ENCODE peak calls at places on chromosomes 1 and 21, in five cellular contexts. One of them, this sample, is unnamed.

GRCh38 chr1:57137980-57138379 is 172.2 kb upstream of the C8B start:
- DNase-seq in body of pancreas: no peak
- DNase-seq in H7: no peak
- DNase-seq in adipocyte: no peak
- DNase-seq in hepatocyte: no peak
- DNase-seq in this sample: no peak

GRCh38 chr1:54170961-54171460 is 18.2 kb upstream of the CDCP2 start:
- DNase-seq in body of pancreas: no peak
- DNase-seq in H7: no peak
- DNase-seq in adipocyte: no peak
- DNase-seq in hepatocyte: no peak
- DNase-seq in this sample: no peak

GRCh38 chr1:53416264-53416663 is 42.9 kb upstream of the DMRTB1 start:
- DNase-seq in adipocyte: no peak
- DNase-seq in H7: no peak
- DNase-seq in hepatocyte: no peak
- DNase-seq in body of pancreas: no peak
- DNase-seq in this sample: no peak

GRCh38 chr1:242201090-242201489 is 202.2 kb upstream of the MAP1LC3C start:
- DNase-seq in body of pancreas: no peak
- DNase-seq in H7: no peak
- DNase-seq in hepatocyte: no peak
- DNase-seq in adipocyte: no peak
- DNase-seq in this sample: no peak

GRCh38 chr1:2783435-2784397 is 17.8 kb downstream of the TTC34 start:
- DNase-seq in hepatocyte: no peak
- DNase-seq in body of pancreas: peak
- DNase-seq in adipocyte: no peak
- DNase-seq in H7: peak
- DNase-seq in this sample: no peak

GRCh38 chr1:52423771-52424170 is 19.4 kb downstream of the PRPF38A start:
- DNase-seq in hepatocyte: no peak
- DNase-seq in adipocyte: no peak
- DNase-seq in body of pancreas: no peak
- DNase-seq in H7: no peak
- DNase-seq in this sample: no peak

GRCh38 chr1:87358219-87358618 is 29.5 kb downstream of the LMO4 start:
- DNase-seq in H7: no peak
- DNase-seq in hepatocyte: no peak
- DNase-seq in adipocyte: no peak
- DNase-seq in body of pancreas: no peak
- DNase-seq in this sample: peak

GRCh38 chr1:160061376-160062100 is 8.4 kb downstream of the KCNJ10 start:
- DNase-seq in H7: peak
- DNase-seq in hepatocyte: no peak
- DNase-seq in body of pancreas: no peak
- DNase-seq in adipocyte: no peak
- DNase-seq in this sample: no peak

GRCh38 chr21:32096411-32096810 is 182.4 kb downstream of the MIS18A start:
- DNase-seq in H7: peak
- DNase-seq in body of pancreas: no peak
- DNase-seq in hepatocyte: no peak
- DNase-seq in adipocyte: no peak
- DNase-seq in this sample: no peak

GRCh38 chr1:24898152-24898908 is 31.7 kb downstream of the RUNX3 start:
- DNase-seq in body of pancreas: peak
- DNase-seq in H7: peak
- DNase-seq in hepatocyte: peak
- DNase-seq in adipocyte: peak
- DNase-seq in this sample: no peak

GRCh38 chr1:25204797-25205441 is 27.4 kb downstream of the SYF2 start:
- DNase-seq in body of pancreas: no peak
- DNase-seq in hepatocyte: peak
- DNase-seq in H7: peak
- DNase-seq in adipocyte: peak
- DNase-seq in this sample: peak

GRCh38 chr1:30332100-30333094 is 391.0 kb downstream of the MATN1 start:
- DNase-seq in H7: no peak
- DNase-seq in adipocyte: no peak
- DNase-seq in body of pancreas: no peak
- DNase-seq in hepatocyte: peak
- DNase-seq in this sample: no peak

GRCh38 chr1:39639333-39640130 is at the start of gene HEYL:
- DNase-seq in adipocyte: no peak
- DNase-seq in body of pancreas: peak
- DNase-seq in hepatocyte: peak
- DNase-seq in H7: peak
- DNase-seq in this sample: no peak

GRCh38 chr1:16348414-16349182 is 3.7 kb downstream of the FBXO42 start:
- DNase-seq in body of pancreas: no peak
- DNase-seq in H7: no peak
- DNase-seq in hepatocyte: no peak
- DNase-seq in adipocyte: peak
- DNase-seq in this sample: peak

GRCh38 chr1:27405074-27405473 is 12.7 kb downstream of the GPR3 start:
- DNase-seq in H7: peak
- DNase-seq in hepatocyte: no peak
- DNase-seq in body of pancreas: no peak
- DNase-seq in adipocyte: no peak
- DNase-seq in this sample: peak

GRCh38 chr1:27402349-27402754 is 9.9 kb downstream of the GPR3 start:
- DNase-seq in adipocyte: peak
- DNase-seq in body of pancreas: peak
- DNase-seq in hepatocyte: peak
- DNase-seq in H7: peak
- DNase-seq in this sample: no peak

GRCh38 chr1:27406354-27406665 is 13.9 kb downstream of the GPR3 start:
- DNase-seq in body of pancreas: no peak
- DNase-seq in adipocyte: no peak
- DNase-seq in H7: no peak
- DNase-seq in hepatocyte: no peak
- DNase-seq in this sample: no peak

GRCh38 chr1:27403065-27403726 is 10.8 kb downstream of the GPR3 start:
- DNase-seq in body of pancreas: peak
- DNase-seq in adipocyte: peak
- DNase-seq in H7: peak
- DNase-seq in hepatocyte: peak
- DNase-seq in this sample: peak

DNA sequence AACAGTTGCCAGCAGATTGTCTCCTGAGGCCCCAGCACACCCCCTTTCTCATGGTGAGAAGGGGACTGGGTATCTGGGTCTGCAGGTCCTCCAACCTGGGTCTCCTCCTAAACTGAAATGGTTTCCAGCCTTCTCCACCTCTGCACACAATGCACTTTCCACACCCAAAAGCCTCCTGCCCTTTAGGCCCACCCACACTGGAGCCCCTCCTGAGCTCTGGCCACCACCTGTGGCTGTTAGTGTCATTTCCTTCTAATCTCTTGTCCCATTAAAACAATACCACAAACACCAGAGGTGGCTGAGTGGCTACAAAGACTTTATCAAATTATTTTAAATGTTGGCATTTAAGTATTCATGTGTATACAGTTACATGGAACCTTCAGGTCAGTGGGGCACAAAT is 11.5 kb downstream of the GPR3 start:
- DNase-seq in hepatocyte: no peak
- DNase-seq in adipocyte: no peak
- DNase-seq in body of pancreas: no peak
- DNase-seq in H7: no peak
- DNase-seq in this sample: no peak
- H3K4me3 ChIP-seq in hepatocyte: no peak
- H3K4me3 ChIP-seq in adipocyte: peak
- H3K4me3 ChIP-seq in body of pancreas: no peak
- H3K4me3 ChIP-seq in H7: no peak
- H3K4me3 ChIP-seq in this sample: no peak

GRCh38 chr1:201481004-201481380 is 12.0 kb upstream of the PHLDA3 start:
- DNase-seq in H7: peak
- DNase-seq in adipocyte: no peak
- DNase-seq in body of pancreas: no peak
- DNase-seq in hepatocyte: no peak
- DNase-seq in this sample: no peak
- H3K4me3 ChIP-seq in H7: peak
- H3K4me3 ChIP-seq in adipocyte: peak
- H3K4me3 ChIP-seq in body of pancreas: no peak
- H3K4me3 ChIP-seq in hepatocyte: no peak
- H3K4me3 ChIP-seq in this sample: peak

DNA sequence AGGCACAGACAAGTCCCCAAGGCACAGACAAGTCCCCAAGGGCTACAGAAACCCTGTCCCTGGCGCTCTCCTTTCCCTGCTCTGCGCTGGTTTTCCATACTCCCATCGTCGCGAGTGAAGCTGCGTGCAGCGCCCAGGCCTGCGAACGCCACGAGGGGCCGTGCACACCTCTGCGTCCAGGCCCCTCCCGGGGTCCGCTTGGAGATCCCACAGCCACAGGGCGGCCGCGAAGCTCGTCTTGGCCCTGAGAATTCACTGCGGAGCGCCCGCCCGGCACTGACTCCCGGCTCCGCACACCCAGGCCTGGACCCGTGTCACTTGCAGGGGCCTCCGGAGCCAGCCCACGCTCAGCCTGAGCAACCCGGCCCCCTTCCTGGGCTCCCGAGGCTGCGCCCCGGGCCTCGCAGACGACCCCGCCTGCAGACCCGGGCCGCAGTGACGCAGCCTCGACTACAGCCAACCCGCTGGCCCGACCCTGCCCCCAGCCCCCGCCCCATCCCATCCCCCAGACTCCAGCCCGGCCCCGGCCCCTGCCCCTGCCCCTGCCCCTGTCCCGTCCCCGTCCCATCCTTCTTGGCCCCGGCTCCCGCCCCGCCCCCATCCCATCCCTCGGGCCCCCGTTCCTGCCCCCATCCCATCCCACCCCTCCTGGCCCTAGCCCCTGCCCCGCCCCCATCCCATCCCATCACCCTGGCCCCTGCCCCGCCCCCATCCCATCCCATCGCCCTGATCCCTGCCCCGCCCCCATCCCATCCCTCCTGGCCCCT is 841 bp downstream of the POFUT2 start:
- DNase-seq in H7: peak
- DNase-seq in adipocyte: peak
- DNase-seq in hepatocyte: peak
- DNase-seq in body of pancreas: no peak
- DNase-seq in this sample: peak
- H3K4me3 ChIP-seq in H7: peak
- H3K4me3 ChIP-seq in adipocyte: peak
- H3K4me3 ChIP-seq in hepatocyte: peak
- H3K4me3 ChIP-seq in body of pancreas: peak
- H3K4me3 ChIP-seq in this sample: peak

DNA sequence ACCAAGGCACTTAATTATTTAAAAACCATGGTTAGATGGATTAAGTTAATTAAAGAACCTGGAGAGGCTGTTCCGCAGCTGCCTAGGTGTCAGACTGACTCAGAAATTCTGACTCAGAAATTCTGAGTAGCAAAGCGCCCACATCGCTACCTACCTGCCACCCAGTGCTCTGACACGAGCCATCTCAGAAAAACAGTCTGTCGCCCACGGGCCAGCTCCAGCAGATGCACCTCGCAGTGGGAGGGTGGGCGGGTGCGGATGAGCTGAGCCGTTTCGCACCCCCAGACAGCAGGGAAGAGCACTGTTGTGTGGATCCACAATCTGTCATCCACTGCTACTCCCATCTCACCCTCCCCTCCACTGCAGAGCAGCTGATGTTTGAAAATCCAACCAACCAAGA is 13.5 kb downstream of the KCNK1 start:
- DNase-seq in body of pancreas: no peak
- DNase-seq in H7: no peak
- DNase-seq in hepatocyte: no peak
- DNase-seq in adipocyte: no peak
- DNase-seq in this sample: no peak
- H3K4me3 ChIP-seq in body of pancreas: no peak
- H3K4me3 ChIP-seq in H7: no peak
- H3K4me3 ChIP-seq in hepatocyte: no peak
- H3K4me3 ChIP-seq in adipocyte: no peak
- H3K4me3 ChIP-seq in this sample: no peak

GRCh38 chr1:920506-920905 is 3.2 kb upstream of the SAMD11 start:
- DNase-seq in H7: no peak
- DNase-seq in body of pancreas: no peak
- DNase-seq in hepatocyte: no peak
- DNase-seq in adipocyte: no peak
- DNase-seq in this sample: no peak
- H3K4me3 ChIP-seq in H7: no peak
- H3K4me3 ChIP-seq in body of pancreas: no peak
- H3K4me3 ChIP-seq in hepatocyte: no peak
- H3K4me3 ChIP-seq in adipocyte: no peak
- H3K4me3 ChIP-seq in this sample: no peak

GRCh38 chr21:16279658-16280581 is 550.1 kb downstream of the USP25 start:
- DNase-seq in hepatocyte: peak
- DNase-seq in H7: no peak
- DNase-seq in body of pancreas: no peak
- DNase-seq in adipocyte: peak
- DNase-seq in this sample: peak

GRCh38 chr21:16285646-16286223 is 556.0 kb downstream of the USP25 start:
- DNase-seq in H7: no peak
- DNase-seq in hepatocyte: no peak
- DNase-seq in adipocyte: no peak
- DNase-seq in body of pancreas: no peak
- DNase-seq in this sample: no peak

GRCh38 chr21:16280731-16281130 is 550.9 kb downstream of the USP25 start:
- DNase-seq in body of pancreas: no peak
- DNase-seq in adipocyte: peak
- DNase-seq in H7: no peak
- DNase-seq in hepatocyte: no peak
- DNase-seq in this sample: peak
- H3K4me3 ChIP-seq in body of pancreas: no peak
- H3K4me3 ChIP-seq in adipocyte: peak
- H3K4me3 ChIP-seq in H7: no peak
- H3K4me3 ChIP-seq in hepatocyte: no peak
- H3K4me3 ChIP-seq in this sample: no peak

GRCh38 chr1:229278120-229278741 is 7.3 kb downstream of the RAB4A start:
- DNase-seq in adipocyte: no peak
- DNase-seq in H7: no peak
- DNase-seq in hepatocyte: no peak
- DNase-seq in body of pancreas: no peak
- DNase-seq in this sample: no peak
- H3K4me3 ChIP-seq in adipocyte: no peak
- H3K4me3 ChIP-seq in H7: no peak
- H3K4me3 ChIP-seq in hepatocyte: no peak
- H3K4me3 ChIP-seq in body of pancreas: no peak
- H3K4me3 ChIP-seq in this sample: no peak

DNA sequence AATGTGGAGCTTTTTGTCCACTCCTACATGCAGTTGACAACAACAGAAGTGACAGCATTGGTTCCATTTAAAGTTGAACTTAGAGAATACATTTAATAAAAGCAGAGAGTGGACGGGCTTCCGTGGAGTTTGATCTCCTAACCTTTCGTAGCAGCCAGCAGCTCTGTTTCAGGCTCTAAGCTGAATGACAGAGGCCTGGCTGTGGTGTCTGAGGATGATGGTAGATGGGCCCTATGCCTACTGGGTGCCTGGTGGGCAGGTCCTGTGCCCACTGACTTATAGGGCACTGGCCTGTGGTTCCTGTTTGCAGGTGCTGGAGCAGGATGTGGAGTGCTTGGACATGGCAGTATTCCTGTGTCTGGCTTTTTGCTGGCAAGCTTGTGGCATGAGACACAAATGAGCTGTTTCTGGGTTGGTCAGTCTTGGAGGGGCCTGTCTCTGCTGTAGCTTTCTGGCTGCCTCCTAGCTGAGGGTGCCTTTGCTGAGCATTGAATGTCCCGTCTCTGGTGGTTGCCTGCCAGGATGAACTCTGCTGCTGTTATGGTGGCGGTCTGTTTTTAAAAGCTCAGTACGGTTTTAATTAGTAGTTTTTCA is 54.6 kb downstream of the PRDM2 start:
- DNase-seq in hepatocyte: no peak
- DNase-seq in H7: no peak
- DNase-seq in body of pancreas: no peak
- DNase-seq in adipocyte: no peak
- DNase-seq in this sample: peak
- H3K4me3 ChIP-seq in hepatocyte: no peak
- H3K4me3 ChIP-seq in H7: no peak
- H3K4me3 ChIP-seq in body of pancreas: no peak
- H3K4me3 ChIP-seq in adipocyte: peak
- H3K4me3 ChIP-seq in this sample: no peak

This sample was measured in foreskin fibroblast.